ENCODE peak calls at places on chromosomes 6 and 20, in seven cellular contexts. S is GM03348; X is GOT3; D is NCI-H1436; Z is LoVo; V is myocyte; P is activated naive CD4-positive, alpha-beta T cell treated with anti-CD3 and anti-CD28 coated beads, Interleukin-2, amount 10 ng/mL, durations not matched to agents 7 days and 5 days. U is an unnamed sample.

GRCh38 chr6:163414367-163415175 is at the start of gene QKI:
- DNase-seq in D (peak; percentile 51), P (peak; percentile 83), X (peak; percentile 61), S (peak; percentile 90), V (peak; percentile 86), Z (peak; percentile 55), U (no peak)

GRCh38 chr20:32168184-32168910 is 39.2 kb downstream of the PLAGL2 start:
- DNase-seq in S (no peak), V (peak; percentile 34), D (no peak), Z (no peak), X (no peak), P (no peak), U (no peak)

GRCh38 chr6:53348436-53349208 is at the start of gene ELOVL5:
- DNase-seq in S (peak; percentile 95), X (peak; percentile 92), V (peak; percentile 99), Z (peak; percentile 96), D (peak; percentile 96), P (peak; percentile 98), U (peak; percentile 94)

GRCh38 chr6:82080767-82081166 is 166.8 kb downstream of the IBTK start:
- DNase-seq in D (no peak), Z (no peak), X (no peak), P (no peak), V (no peak), S (no peak), U (peak; percentile 50)

GRCh38 chr6:79453558-79454042 is 83.6 kb downstream of the LCA5 start:
- DNase-seq in P (no peak), S (peak; percentile 51), Z (peak; percentile 43), X (no peak), V (no peak), D (no peak), U (no peak)

GRCh38 chr6:46062312-46062711 is 46.7 kb upstream of the CLIC5 start:
- DNase-seq in V (no peak), X (no peak), D (no peak), S (no peak), Z (peak; percentile 39), P (no peak), U (no peak)

GRCh38 chr6:36024154-36024760 is at the start of gene SLC26A8:
- DNase-seq in X (no peak), D (no peak), Z (no peak), S (no peak), V (no peak), P (no peak), U (no peak)

GRCh38 chr20:63686492-63687321 is 9.7 kb upstream of the TNFRSF6B start:
- DNase-seq in S (peak; percentile 90), P (peak; percentile 40), X (no peak), V (peak; percentile 97), Z (no peak), D (no peak), U (peak; percentile 83)

U was measured in foreskin melanocyte.